ENCODE peak calls at places on chromosome 18, in nine cellular contexts. T is HFF-Myc; R is right lobe of liver; X is activated CD8-positive, alpha-beta T cell treated with anti-CD3 and anti-CD28 coated beads for 36 hours; K is astrocyte of the spinal cord; D is progenitor cell of endocrine pancreas; U is HFFc6; O is adrenal gland; N is fibroblast of pulmonary artery. M is an unnamed sample.

GRCh38 chr18:58862851-58863538 is 1.7 kb upstream of the ZNF532 start:
- DNase-seq in T (no peak), R (peak), X (peak), K (peak), D (no peak), U (no peak), O (peak), N (peak), M (no peak)

GRCh38 chr18:616380-616995 is 19.7 kb downstream of the CLUL1 start:
- DNase-seq in T (peak), R (no peak), X (no peak), K (peak), D (no peak), U (peak), O (peak), N (peak), M (peak)

GRCh38 chr18:33871363-33872025 is 293.5 kb downstream of the ASXL3 start:
- DNase-seq in T (no peak), R (no peak), X (no peak), K (no peak), D (no peak), U (no peak), O (no peak), N (no peak), M (no peak)

GRCh38 chr18:27428120-27428519 is 243.0 kb upstream of the CHST9 start:
- DNase-seq in T (no peak), R (no peak), X (no peak), K (no peak), D (no peak), U (no peak), O (no peak), N (no peak), M (no peak)

GRCh38 chr18:79487198-79488165 is 91.8 kb downstream of the NFATC1 start:
- DNase-seq in T (no peak), R (no peak), X (peak), K (no peak), D (no peak), U (no peak), O (no peak), N (no peak), M (no peak)

GRCh38 chr18:79983793-79984192 is 4.6 kb downstream of the TXNL4A start:
- DNase-seq in T (no peak), R (no peak), X (peak), K (no peak), D (no peak), U (no peak), O (no peak), N (no peak), M (no peak)

GRCh38 chr18:73962251-73962650 is 185.4 kb downstream of the FBXO15 start:
- DNase-seq in T (peak), R (no peak), X (no peak), K (peak), D (no peak), U (peak), O (no peak), N (no peak), M (peak)

GRCh38 chr18:2050016-2050415 is 521.3 kb downstream of the METTL4 start:
- DNase-seq in T (no peak), R (no peak), X (no peak), K (peak), D (no peak), U (no peak), O (no peak), N (peak), M (no peak)

GRCh38 chr18:63261029-63261428 is 58.5 kb downstream of the BCL2 start:
- DNase-seq in T (no peak), R (no peak), X (no peak), K (no peak), D (no peak), U (no peak), O (no peak), N (no peak), M (no peak)

GRCh38 chr18:44682181-44682870 is 1.6 kb downstream of the SETBP1 start:
- DNase-seq in T (no peak), R (no peak), X (no peak), K (no peak), D (no peak), U (no peak), O (no peak), N (no peak), M (no peak)

GRCh38 chr18:8516391-8517250 is 92.6 kb upstream of the RAB12 start:
- DNase-seq in T (no peak), R (no peak), X (no peak), K (no peak), D (no peak), U (no peak), O (no peak), N (peak), M (no peak)

GRCh38 chr18:56812674-56813073 is 161.5 kb downstream of the WDR7 start:
- DNase-seq in T (no peak), R (no peak), X (no peak), K (no peak), D (no peak), U (no peak), O (no peak), N (no peak), M (no peak)

GRCh38 chr18:635171-635570 is 22.3 kb upstream of the TYMS start:
- DNase-seq in T (no peak), R (no peak), X (no peak), K (no peak), D (no peak), U (no peak), O (no peak), N (no peak), M (no peak)

GRCh38 chr18:48902023-48902855 is 48.5 kb downstream of the SMAD7 start:
- DNase-seq in T (peak), R (peak), X (no peak), K (peak), D (no peak), U (peak), O (peak), N (peak), M (peak)

GRCh38 chr18:10833656-10834055 is 307.8 kb downstream of the NAPG start:
- DNase-seq in T (no peak), R (no peak), X (no peak), K (no peak), D (no peak), U (no peak), O (no peak), N (no peak), M (no peak)

GRCh38 chr18:69958422-69958821 is 10.7 kb upstream of the CD226 start:
- DNase-seq in T (no peak), R (no peak), X (peak), K (no peak), D (no peak), U (no peak), O (no peak), N (no peak), M (no peak)

GRCh38 chr18:34709631-34710429 is at the start of gene DTNA:
- DNase-seq in T (peak), R (no peak), X (no peak), K (peak), D (no peak), U (peak), O (peak), N (peak), M (peak)

GRCh38 chr18:2087877-2088673 is 483.2 kb downstream of the METTL4 start:
- DNase-seq in T (no peak), R (no peak), X (no peak), K (no peak), D (no peak), U (no peak), O (no peak), N (peak), M (no peak)

GRCh38 chr18:63452273-63452672 is 24.5 kb upstream of the SERPINB5 start:
- DNase-seq in T (no peak), R (no peak), X (no peak), K (no peak), D (no peak), U (no peak), O (no peak), N (no peak), M (no peak)

GRCh38 chr18:59357928-59358327 is 1.1 kb downstream of the LMAN1 start:
- DNase-seq in T (no peak), R (no peak), X (peak), K (peak), D (no peak), U (peak), O (peak), N (peak), M (no peak)

GRCh38 chr18:73365018-73365417 is 497.2 kb upstream of the NETO1 start:
- DNase-seq in T (peak), R (no peak), X (no peak), K (peak), D (no peak), U (peak), O (peak), N (peak), M (peak)

GRCh38 chr18:74342416-74343043 is 26.9 kb downstream of the C18orf63 start:
- DNase-seq in T (peak), R (no peak), X (peak), K (peak), D (no peak), U (peak), O (peak), N (peak), M (peak)

GRCh38 chr18:45166341-45167108 is 448.8 kb upstream of the SLC14A2 start:
- DNase-seq in T (peak), R (no peak), X (no peak), K (peak), D (no peak), U (peak), O (no peak), N (peak), M (peak)

GRCh38 chr18:9419956-9420631 is 55.2 kb upstream of the RALBP1 start:
- DNase-seq in T (no peak), R (no peak), X (no peak), K (peak), D (no peak), U (peak), O (no peak), N (no peak), M (no peak)

GRCh38 chr18:47775961-47776360 is 154.5 kb downstream of the SMAD2 start:
- DNase-seq in T (no peak), R (no peak), X (no peak), K (no peak), D (no peak), U (no peak), O (peak), N (peak), M (no peak)
- TF ChIP-seq CTCF in T (no peak), R (peak), X (no peak), K (peak), D (no peak), U (peak), O (no peak), N (peak), M (peak)

GRCh38 chr18:76462326-76462694 is 32.7 kb downstream of the ZNF516 start:
- DNase-seq in T (no peak), R (no peak), X (no peak), K (no peak), D (no peak), U (no peak), O (no peak), N (no peak), M (no peak)
- TF ChIP-seq CTCF in T (no peak), R (no peak), X (no peak), K (no peak), D (no peak), U (no peak), O (no peak), N (no peak), M (no peak)

GRCh38 chr18:5538541-5538940 is 5.3 kb downstream of the EPB41L3 start:
- DNase-seq in T (no peak), R (no peak), X (no peak), K (no peak), D (no peak), U (no peak), O (no peak), N (no peak), M (no peak)

GRCh38 chr18:5546660-5547059 is 2.9 kb upstream of the EPB41L3 start:
- DNase-seq in T (no peak), R (no peak), X (no peak), K (peak), D (no peak), U (peak), O (peak), N (peak), M (peak)

GRCh38 chr18:5543854-5544389 is at the start of gene EPB41L3:
- DNase-seq in T (no peak), R (peak), X (no peak), K (peak), D (peak), U (no peak), O (peak), N (peak), M (no peak)

GRCh38 chr18:5542393-5543035 is 1.3 kb downstream of the EPB41L3 start:
- DNase-seq in T (peak), R (peak), X (no peak), K (peak), D (peak), U (no peak), O (peak), N (no peak), M (no peak)

GRCh38 chr18:5543036-5543671 is 643 bp downstream of the EPB41L3 start:
- DNase-seq in T (no peak), R (no peak), X (no peak), K (no peak), D (peak), U (no peak), O (peak), N (no peak), M (no peak)
- TF ChIP-seq CTCF in T (no peak), R (no peak), X (no peak), K (no peak), D (no peak), U (no peak), O (no peak), N (no peak), M (no peak)

GRCh38 chr18:23331091-23331920 is 121.8 kb upstream of the RIOK3 start:
- DNase-seq in T (no peak), R (no peak), X (no peak), K (no peak), D (no peak), U (no peak), O (no peak), N (no peak), M (no peak)
- TF ChIP-seq CTCF in T (no peak), R (no peak), X (no peak), K (no peak), D (no peak), U (no peak), O (no peak), N (no peak), M (no peak)